ENCODE peak calls at places on chromosome 22, in eight cellular contexts. One of them, this sample, is unnamed.
A peak's percentile ranks its signal among the peaks of the same experiment; 100 is the strongest.

GRCh38 chr22:24338701-24339451 is 68.2 kb downstream of the SPECC1L start:
- DNase-seq in HepG2: no peak
- DNase-seq in CD4-positive, alpha-beta T cell: no peak
- DNase-seq in neural crest cell: no peak
- DNase-seq in right atrium auricular region: no peak
- DNase-seq in fibroblast of mammary gland: peak; percentile 31
- DNase-seq in B cell: no peak
- DNase-seq in endothelial cell: no peak
- DNase-seq in this sample: no peak

GRCh38 chr22:20037419-20037818 is 16.5 kb downstream of the TANGO2 start:
- DNase-seq in CD4-positive, alpha-beta T cell: no peak
- DNase-seq in B cell: no peak
- DNase-seq in HepG2: no peak
- DNase-seq in fibroblast of mammary gland: no peak
- DNase-seq in right atrium auricular region: no peak
- DNase-seq in endothelial cell: no peak
- DNase-seq in neural crest cell: no peak
- DNase-seq in this sample: no peak

GRCh38 chr22:44187652-44188230 is 7.0 kb downstream of the PARVG start:
- DNase-seq in HepG2: no peak
- DNase-seq in CD4-positive, alpha-beta T cell: no peak
- DNase-seq in endothelial cell: no peak
- DNase-seq in neural crest cell: no peak
- DNase-seq in fibroblast of mammary gland: no peak
- DNase-seq in B cell: no peak
- DNase-seq in right atrium auricular region: no peak
- DNase-seq in this sample: no peak

GRCh38 chr22:36963302-36963701 is 49.9 kb downstream of the CSF2RB start:
- DNase-seq in right atrium auricular region: no peak
- DNase-seq in CD4-positive, alpha-beta T cell: no peak
- DNase-seq in neural crest cell: no peak
- DNase-seq in endothelial cell: no peak
- DNase-seq in fibroblast of mammary gland: no peak
- DNase-seq in B cell: no peak
- DNase-seq in HepG2: no peak
- DNase-seq in this sample: no peak

GRCh38 chr22:29207231-29207550 is 1.5 kb downstream of the EMID1 start:
- DNase-seq in neural crest cell: no peak
- DNase-seq in endothelial cell: no peak
- DNase-seq in B cell: no peak
- DNase-seq in CD4-positive, alpha-beta T cell: no peak
- DNase-seq in HepG2: no peak
- DNase-seq in fibroblast of mammary gland: no peak
- DNase-seq in right atrium auricular region: no peak
- DNase-seq in this sample: no peak

GRCh38 chr22:29879738-29880137 is 3.2 kb upstream of the MTMR3 start:
- DNase-seq in CD4-positive, alpha-beta T cell: no peak
- DNase-seq in HepG2: no peak
- DNase-seq in neural crest cell: no peak
- DNase-seq in fibroblast of mammary gland: peak; percentile 28
- DNase-seq in endothelial cell: no peak
- DNase-seq in right atrium auricular region: no peak
- DNase-seq in B cell: no peak
- DNase-seq in this sample: no peak

GRCh38 chr22:45102896-45103420 is 60.8 kb upstream of the NUP50 start:
- DNase-seq in endothelial cell: no peak
- DNase-seq in B cell: no peak
- DNase-seq in CD4-positive, alpha-beta T cell: no peak
- DNase-seq in right atrium auricular region: no peak
- DNase-seq in fibroblast of mammary gland: no peak
- DNase-seq in HepG2: no peak
- DNase-seq in neural crest cell: no peak
- DNase-seq in this sample: no peak

GRCh38 chr22:24996420-24996952 is 44.0 kb downstream of the KIAA1671 start:
- DNase-seq in fibroblast of mammary gland: peak; percentile 23
- DNase-seq in neural crest cell: peak; percentile 16
- DNase-seq in right atrium auricular region: no peak
- DNase-seq in HepG2: no peak
- DNase-seq in endothelial cell: no peak
- DNase-seq in B cell: no peak
- DNase-seq in CD4-positive, alpha-beta T cell: no peak
- DNase-seq in this sample: peak; percentile 48

GRCh38 chr22:47063071-47063509 is 300.6 kb downstream of the TBC1D22A start:
- DNase-seq in right atrium auricular region: no peak
- DNase-seq in HepG2: no peak
- DNase-seq in CD4-positive, alpha-beta T cell: no peak
- DNase-seq in endothelial cell: no peak
- DNase-seq in B cell: peak; percentile 23
- DNase-seq in neural crest cell: no peak
- DNase-seq in fibroblast of mammary gland: no peak
- DNase-seq in this sample: no peak

GRCh38 chr22:39661842-39662676 is 91.5 kb downstream of the CACNA1I start:
- DNase-seq in endothelial cell: no peak
- DNase-seq in HepG2: no peak
- DNase-seq in right atrium auricular region: no peak
- DNase-seq in fibroblast of mammary gland: no peak
- DNase-seq in B cell: no peak
- DNase-seq in neural crest cell: no peak
- DNase-seq in CD4-positive, alpha-beta T cell: peak; percentile 87
- DNase-seq in this sample: no peak

DNA sequence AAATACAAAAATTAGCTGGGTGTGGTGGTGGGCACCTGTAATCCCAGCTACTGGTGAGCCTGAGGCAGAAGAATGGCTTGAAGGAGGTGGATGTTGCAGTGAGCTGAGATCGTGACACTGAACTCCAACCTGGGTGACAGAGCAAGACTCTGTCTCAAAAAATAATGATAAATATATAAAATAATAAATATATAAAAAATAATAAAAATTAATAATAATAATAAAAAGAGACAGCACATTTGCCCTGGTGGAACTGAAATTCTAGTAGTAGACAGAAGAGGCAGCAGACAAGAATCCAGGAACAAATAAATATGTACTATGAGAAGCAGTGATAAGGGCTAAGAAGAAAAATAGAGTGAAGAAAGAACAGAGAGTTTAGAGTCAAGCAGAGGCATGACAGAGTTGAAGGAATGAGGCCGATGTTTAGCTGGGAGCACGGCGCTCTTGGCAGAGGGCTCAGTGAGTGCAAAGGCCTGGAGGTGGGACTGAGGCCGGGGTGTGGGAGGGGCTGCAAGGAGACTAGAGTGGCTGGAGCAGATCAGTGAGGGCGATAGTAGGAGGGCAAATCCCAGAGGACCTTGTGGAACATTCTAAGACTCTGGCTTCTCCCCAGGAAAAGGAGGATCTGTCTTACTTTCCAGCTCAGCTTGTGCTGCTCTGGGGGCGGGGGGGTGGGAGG is 410.3 kb downstream of the MN1 start:
- DNase-seq in CD4-positive, alpha-beta T cell: no peak
- DNase-seq in right atrium auricular region: peak; percentile 63
- DNase-seq in B cell: no peak
- DNase-seq in fibroblast of mammary gland: no peak
- DNase-seq in HepG2: no peak
- DNase-seq in neural crest cell: no peak
- DNase-seq in endothelial cell: no peak
- DNase-seq in this sample: peak; percentile 44
- TF ChIP-seq CTCF in CD4-positive, alpha-beta T cell: no peak
- TF ChIP-seq CTCF in right atrium auricular region: no peak
- TF ChIP-seq CTCF in B cell: no peak
- TF ChIP-seq CTCF in fibroblast of mammary gland: no peak
- TF ChIP-seq CTCF in HepG2: no peak
- TF ChIP-seq CTCF in neural crest cell: no peak
- TF ChIP-seq CTCF in endothelial cell: no peak
- TF ChIP-seq CTCF in this sample: peak; percentile 2

DNA sequence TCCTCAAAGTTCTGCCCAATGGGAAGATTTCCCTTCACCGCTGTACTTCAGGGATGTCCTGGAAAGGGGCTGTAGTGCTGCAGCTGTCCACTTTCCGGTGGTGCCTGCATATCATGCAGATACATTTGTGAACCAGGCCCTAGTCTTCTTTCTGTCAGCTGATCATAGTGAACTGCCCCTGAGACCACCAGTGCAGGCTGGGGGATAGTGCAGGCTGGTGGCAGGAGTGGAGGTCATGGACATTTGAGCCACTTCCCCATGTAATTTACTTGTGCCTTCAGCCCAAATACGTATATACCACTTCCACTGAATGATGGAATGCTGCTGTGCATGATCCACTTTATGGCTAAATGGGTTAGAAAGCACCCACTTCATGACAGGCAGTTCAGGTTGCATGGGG is 120.0 kb downstream of the ZNF280B start:
- DNase-seq in endothelial cell: no peak
- DNase-seq in CD4-positive, alpha-beta T cell: no peak
- DNase-seq in right atrium auricular region: no peak
- DNase-seq in neural crest cell: no peak
- DNase-seq in HepG2: no peak
- DNase-seq in fibroblast of mammary gland: no peak
- DNase-seq in B cell: no peak
- DNase-seq in this sample: no peak
- TF ChIP-seq CTCF in endothelial cell: no peak
- TF ChIP-seq CTCF in CD4-positive, alpha-beta T cell: no peak
- TF ChIP-seq CTCF in right atrium auricular region: no peak
- TF ChIP-seq CTCF in neural crest cell: no peak
- TF ChIP-seq CTCF in HepG2: no peak
- TF ChIP-seq CTCF in fibroblast of mammary gland: no peak
- TF ChIP-seq CTCF in B cell: no peak
- TF ChIP-seq CTCF in this sample: no peak

GRCh38 chr22:27196483-27196882 is 539.1 kb downstream of the MIAT start:
- DNase-seq in fibroblast of mammary gland: no peak
- DNase-seq in endothelial cell: no peak
- DNase-seq in CD4-positive, alpha-beta T cell: no peak
- DNase-seq in right atrium auricular region: no peak
- DNase-seq in neural crest cell: no peak
- DNase-seq in HepG2: no peak
- DNase-seq in B cell: no peak
- DNase-seq in this sample: no peak
- TF ChIP-seq CTCF in fibroblast of mammary gland: no peak
- TF ChIP-seq CTCF in endothelial cell: no peak
- TF ChIP-seq CTCF in CD4-positive, alpha-beta T cell: no peak
- TF ChIP-seq CTCF in right atrium auricular region: no peak
- TF ChIP-seq CTCF in neural crest cell: no peak
- TF ChIP-seq CTCF in HepG2: no peak
- TF ChIP-seq CTCF in B cell: no peak
- TF ChIP-seq CTCF in this sample: no peak

DNA sequence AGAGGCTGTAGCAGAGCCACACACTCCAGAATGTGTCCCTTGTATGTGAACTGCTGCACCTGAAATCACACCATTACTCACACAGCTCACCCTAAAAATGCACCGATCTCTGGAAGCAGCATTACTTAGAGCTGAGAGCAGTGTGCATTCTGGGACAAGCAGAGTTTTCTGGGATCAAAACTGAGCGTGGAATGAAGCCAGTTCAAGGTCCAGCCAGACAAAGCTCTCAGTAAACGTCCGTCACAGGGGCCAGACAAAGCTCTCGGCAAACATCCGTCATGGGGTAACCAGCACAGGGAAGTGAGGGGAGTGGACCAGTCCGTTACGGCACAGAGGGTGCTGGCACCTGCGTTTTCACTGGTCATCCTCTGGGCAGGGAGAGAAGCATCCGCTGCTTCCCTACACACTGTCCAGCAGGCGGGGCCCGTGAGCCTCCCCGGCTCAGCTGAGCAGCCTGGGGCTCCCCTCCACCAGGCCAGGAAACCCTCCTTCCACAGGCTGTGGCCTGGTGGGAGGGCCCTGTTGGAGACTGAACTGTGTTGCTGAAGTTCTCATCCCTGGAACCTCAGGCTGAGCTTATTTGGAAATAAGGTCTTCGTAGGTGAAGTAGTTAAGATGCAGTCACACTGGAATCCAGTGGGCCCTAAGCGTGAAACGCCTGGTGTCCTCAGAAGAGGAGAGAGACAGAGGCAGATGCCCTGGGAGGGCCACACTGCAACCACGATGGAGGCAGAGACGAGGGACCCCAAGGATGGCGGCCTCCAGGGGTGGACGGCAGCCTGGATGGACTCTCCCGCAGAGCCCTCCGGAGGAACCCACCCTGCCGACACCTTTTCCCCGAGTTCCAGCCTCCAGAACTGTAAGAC is 883.9 kb downstream of the BRD1 start:
- DNase-seq in B cell: no peak
- DNase-seq in CD4-positive, alpha-beta T cell: no peak
- DNase-seq in fibroblast of mammary gland: no peak
- DNase-seq in neural crest cell: peak; percentile 40
- DNase-seq in right atrium auricular region: peak; percentile 36
- DNase-seq in endothelial cell: peak; percentile 76
- DNase-seq in HepG2: peak; percentile 97
- DNase-seq in this sample: no peak
- TF ChIP-seq CTCF in B cell: no peak
- TF ChIP-seq CTCF in CD4-positive, alpha-beta T cell: no peak
- TF ChIP-seq CTCF in fibroblast of mammary gland: no peak
- TF ChIP-seq CTCF in neural crest cell: peak; percentile 68
- TF ChIP-seq CTCF in right atrium auricular region: no peak
- TF ChIP-seq CTCF in endothelial cell: peak; percentile 67
- TF ChIP-seq CTCF in HepG2: peak; percentile 98
- TF ChIP-seq CTCF in this sample: no peak

GRCh38 chr22:23180301-23180892 is at the start of gene BCR:
- DNase-seq in HepG2: no peak
- DNase-seq in B cell: peak; percentile 55
- DNase-seq in neural crest cell: peak; percentile 48
- DNase-seq in endothelial cell: peak; percentile 75
- DNase-seq in fibroblast of mammary gland: peak; percentile 51
- DNase-seq in right atrium auricular region: peak; percentile 72
- DNase-seq in CD4-positive, alpha-beta T cell: peak; percentile 74
- DNase-seq in this sample: peak; percentile 71
- TF ChIP-seq CTCF in HepG2: no peak
- TF ChIP-seq CTCF in B cell: no peak
- TF ChIP-seq CTCF in neural crest cell: no peak
- TF ChIP-seq CTCF in endothelial cell: peak; percentile 17
- TF ChIP-seq CTCF in fibroblast of mammary gland: no peak
- TF ChIP-seq CTCF in right atrium auricular region: no peak
- TF ChIP-seq CTCF in CD4-positive, alpha-beta T cell: no peak
- TF ChIP-seq CTCF in this sample: no peak

This sample was measured in fibroblast of pulmonary artery.